ENCODE peak calls at places on chromosomes 13 and 19, in seven cellular contexts. A is transverse colon; N is SK-N-SH; E is CD8-positive, alpha-beta memory T cell; D is lung; U is adrenal gland; M is A549. P is an unnamed sample.

GRCh38 chr13:64083811-64084210 is 2668.2 kb upstream of the PCDH20 start:
- DNase-seq in A (no peak), N (no peak), E (no peak), D (no peak), U (no peak), M (no peak), P (no peak)

GRCh38 chr19:29259867-29260281 is 46.9 kb upstream of the UQCRFS1 start:
- DNase-seq in A (no peak), N (no peak), E (no peak), D (no peak), U (no peak), M (no peak), P (no peak)

GRCh38 chr13:37878921-37879320 is 9.3 kb upstream of the TRPC4 start:
- DNase-seq in A (no peak), N (no peak), E (no peak), D (no peak), U (no peak), M (no peak), P (no peak)

GRCh38 chr19:50906217-50906616 is 5.0 kb downstream of the KLK4 start:
- DNase-seq in A (peak; percentile 14), N (peak; percentile 57), E (no peak), D (no peak), U (no peak), M (peak; percentile 39), P (peak; percentile 22)

GRCh38 chr19:52007436-52007804 is 591 bp downstream of the ZNF615 start:
- DNase-seq in A (no peak), N (peak; percentile 38), E (no peak), D (no peak), U (no peak), M (peak; percentile 18), P (no peak)

GRCh38 chr19:41264581-41265375 is 606 bp downstream of the HNRNPUL1 start:
- DNase-seq in A (peak; percentile 65), N (peak; percentile 67), E (peak; percentile 68), D (peak; percentile 56), U (peak; percentile 82), M (peak; percentile 56), P (peak; percentile 44)

GRCh38 chr19:28468701-28469459 is 744.1 kb downstream of the UQCRFS1 start:
- DNase-seq in A (peak; percentile 75), N (no peak), E (peak; percentile 48), D (no peak), U (no peak), M (no peak), P (peak; percentile 94)

GRCh38 chr19:13861714-13862531 is 15.0 kb upstream of the NANOS3 start:
- DNase-seq in A (peak; percentile 95), N (peak; percentile 94), E (peak; percentile 94), D (peak; percentile 93), U (peak; percentile 97), M (peak; percentile 90), P (peak; percentile 87)

GRCh38 chr19:10863107-10863700 is 8.1 kb upstream of the CARM1 start:
- DNase-seq in A (no peak), N (no peak), E (no peak), D (no peak), U (no peak), M (no peak), P (peak; percentile 33)

GRCh38 chr13:25111557-25111956 is 15.6 kb downstream of the PABPC3 start:
- DNase-seq in A (no peak), N (no peak), E (no peak), D (no peak), U (no peak), M (no peak), P (no peak)

GRCh38 chr13:64371045-64371444 is 2859.1 kb downstream of the PCDH9 start:
- DNase-seq in A (no peak), N (no peak), E (no peak), D (no peak), U (no peak), M (peak; percentile 3), P (no peak)

GRCh38 chr13:111853766-111854165 is 213.2 kb upstream of the SOX1 start:
- DNase-seq in A (no peak), N (no peak), E (no peak), D (no peak), U (no peak), M (no peak), P (no peak)

GRCh38 chr13:109704771-109705628 is 81.4 kb downstream of the IRS2 start:
- DNase-seq in A (peak; percentile 59), N (no peak), E (no peak), D (peak; percentile 67), U (peak; percentile 72), M (peak; percentile 87), P (peak; percentile 54)

GRCh38 chr19:35403116-35403760 is 32.4 kb downstream of the GPR42 start:
- DNase-seq in A (no peak), N (no peak), E (no peak), D (no peak), U (no peak), M (no peak), P (no peak)

GRCh38 chr19:9945319-9945966 is 9.1 kb upstream of the OLFM2 start:
- DNase-seq in A (peak; percentile 73), N (peak; percentile 78), E (no peak), D (peak; percentile 64), U (peak; percentile 90), M (peak; percentile 37), P (no peak)

GRCh38 chr19:42596391-42597071 is 1.8 kb upstream of the CEACAM8 start:
- DNase-seq in A (peak; percentile 39), N (peak; percentile 70), E (no peak), D (no peak), U (peak; percentile 66), M (peak; percentile 36), P (peak; percentile 27)

GRCh38 chr13:32676242-32676641 is 90.0 kb downstream of the PDS5B start:
- DNase-seq in A (no peak), N (no peak), E (no peak), D (no peak), U (peak; percentile 58), M (no peak), P (no peak)

GRCh38 chr19:45517641-45518468 is 10.6 kb downstream of the VASP start:
- DNase-seq in A (no peak), N (no peak), E (no peak), D (no peak), U (no peak), M (no peak), P (no peak)

GRCh38 chr13:51002736-51003135 is 93.1 kb downstream of the RNASEH2B start:
- DNase-seq in A (no peak), N (no peak), E (no peak), D (no peak), U (no peak), M (no peak), P (no peak)

GRCh38 chr13:97436845-97437244 is 2.9 kb downstream of the RAP2A start:
- DNase-seq in A (no peak), N (no peak), E (no peak), D (no peak), U (no peak), M (no peak), P (no peak)
- H3K4me3 ChIP-seq in A (no peak overlapping the region), N (peak overlapping the region; percentile 56), E (no peak overlapping the region), D (no peak overlapping the region), U (no peak overlapping the region), M (no peak overlapping the region), P (no peak overlapping the region)

DNA sequence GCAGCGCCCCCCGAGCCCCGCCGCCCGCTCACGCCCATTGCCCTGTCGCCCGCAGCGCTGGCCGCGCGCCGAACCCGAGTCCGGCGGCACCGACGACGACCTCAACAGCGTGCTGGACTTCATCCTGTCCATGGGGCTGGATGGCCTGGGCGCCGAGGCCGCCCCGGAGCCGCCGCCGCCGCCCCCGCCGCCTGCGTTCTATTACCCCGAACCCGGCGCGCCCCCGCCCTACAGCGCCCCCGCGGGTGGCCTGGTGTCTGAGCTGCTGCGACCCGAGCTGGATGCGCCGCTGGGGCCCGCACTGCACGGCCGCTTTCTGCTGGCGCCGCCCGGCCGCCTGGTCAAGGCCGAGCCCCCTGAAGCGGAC is 518 bp downstream of the KLF2 start:
- DNase-seq in A (peak; percentile 39), N (peak; percentile 65), E (peak; percentile 74), D (peak; percentile 55), U (no peak), M (peak; percentile 41), P (no peak)
- H3K4me1 ChIP-seq in A (peaks cover 4% of the 10 kb centered on the region), N (no peaks in the 10 kb centered on the region), E (peaks cover 38% of the 10 kb centered on the region), D (peaks cover 6% of the 10 kb centered on the region), U (no peaks in the 10 kb centered on the region), M (peaks cover 20% of the 10 kb centered on the region), P (no peaks in the 10 kb centered on the region)

DNA sequence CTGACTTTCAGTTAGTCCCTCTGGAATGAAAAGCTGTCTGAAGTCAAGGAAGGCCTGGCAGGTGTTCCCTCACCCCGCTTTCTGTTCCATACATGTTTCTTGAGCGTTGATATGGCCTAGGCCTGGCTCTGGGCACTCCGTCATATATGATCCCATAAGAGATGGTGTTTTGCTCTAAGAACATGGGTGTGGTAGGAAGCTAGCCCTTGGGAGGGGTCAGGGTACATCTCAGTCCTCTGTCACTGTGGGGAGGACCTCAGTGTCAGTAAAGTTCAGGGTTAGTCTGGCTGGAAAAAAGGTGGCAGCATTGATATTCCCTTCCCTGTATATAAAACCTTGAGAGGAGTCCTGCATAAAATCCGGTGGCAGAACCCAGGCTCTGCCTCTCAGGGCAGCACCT is 73.5 kb upstream of the NPAS1 start:
- DNase-seq in A (peak; percentile 52), N (no peak), E (no peak), D (no peak), U (no peak), M (no peak), P (peak; percentile 81)
- H3K27ac ChIP-seq in A (peak overlapping the region; percentile 81), N (no peak overlapping the region), E (no peak overlapping the region), D (peak overlapping the region; percentile 55), U (peak overlapping the region; percentile 80), M (peak overlapping the region; percentile 1), P (peak overlapping the region; percentile 67)

GRCh38 chr19:18009412-18010066 is 1.6 kb downstream of the ARRDC2 start:
- DNase-seq in A (no peak), N (no peak), E (no peak), D (no peak), U (no peak), M (no peak), P (no peak)
- H3K4me3 ChIP-seq in A (peak overlapping the region; percentile 52), N (no peak overlapping the region), E (peak overlapping the region; percentile 68), D (peak overlapping the region; percentile 83), U (no peak overlapping the region), M (no peak overlapping the region), P (no peak overlapping the region)

DNA sequence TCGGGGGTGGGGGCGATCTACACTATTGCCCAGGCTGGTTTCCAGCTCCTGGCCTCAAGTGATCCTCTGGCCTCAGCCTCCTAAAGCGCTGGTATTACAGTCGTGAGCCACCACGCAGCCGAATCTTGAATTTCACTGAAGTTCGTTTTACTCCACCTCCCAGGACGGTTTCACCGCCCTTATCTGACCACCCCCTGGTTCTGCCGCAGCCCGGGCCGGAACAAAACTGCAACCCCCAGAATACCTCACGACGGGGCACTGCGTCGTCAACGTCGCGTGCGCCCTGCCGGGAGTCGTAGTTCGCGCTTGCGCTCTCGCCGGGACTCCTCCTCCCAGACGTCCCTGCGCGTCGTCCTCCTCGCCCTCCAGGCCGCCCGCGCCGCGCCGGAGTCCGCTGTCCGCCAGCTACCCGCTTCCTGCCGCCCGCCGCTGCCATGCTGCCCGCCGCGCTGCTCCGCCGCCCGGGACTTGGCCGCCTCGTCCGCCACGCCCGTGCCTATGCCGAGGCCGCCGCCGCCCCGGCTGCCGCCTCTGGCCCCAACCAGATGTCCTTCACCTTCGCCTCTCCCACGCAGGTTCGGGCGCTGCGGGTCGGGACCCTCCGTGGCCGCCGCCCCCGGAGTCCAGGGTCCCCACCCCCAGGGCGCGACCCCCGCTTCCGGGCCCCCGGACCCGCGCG is at the start of gene ATP5F1D:
- DNase-seq in A (peak; percentile 96), N (peak; percentile 93), E (peak; percentile 93), D (peak; percentile 93), U (peak; percentile 96), M (peak; percentile 94), P (peak; percentile 95)
- H3K4me1 ChIP-seq in A (peaks cover 64% of the 10 kb centered on the region), N (peaks cover 22% of the 10 kb centered on the region), E (peaks cover 53% of the 10 kb centered on the region), D (peaks cover 37% of the 10 kb centered on the region), U (peaks cover 62% of the 10 kb centered on the region), M (peaks cover 49% of the 10 kb centered on the region), P (peaks cover 3% of the 10 kb centered on the region)

P was measured in small intestine.